ENCODE peak calls at places on chromosomes 11 and 22, in six cellular contexts. H is stomach, O is coronary artery, P is GM12865, R is fibroblast of the aortic adventitia, Y is AG09309. I is an unnamed sample.

GRCh38 chr11:70885281-70885680 is 367.1 kb downstream of the SHANK2 start:
- DNase-seq in H (no peak), O (no peak), P (no peak), R (no peak), Y (no peak), I (no peak)

GRCh38 chr22:39598017-39598965 is 27.7 kb downstream of the CACNA1I start:
- DNase-seq in H (peak), O (no peak), P (no peak), R (no peak), Y (no peak), I (no peak)

GRCh38 chr11:70141490-70142014 is 61.5 kb upstream of the FADD start:
- DNase-seq in H (no peak), O (no peak), P (no peak), R (no peak), Y (no peak), I (no peak)

GRCh38 chr11:7683571-7683970 is 10.3 kb upstream of the CYB5R2 start:
- DNase-seq in H (no peak), O (no peak), P (no peak), R (no peak), Y (no peak), I (no peak)

GRCh38 chr11:118067006-118067405 is 9.9 kb upstream of the TMPRSS4 start:
- DNase-seq in H (no peak), O (no peak), P (no peak), R (no peak), Y (no peak), I (no peak)

GRCh38 chr11:88231894-88232482 is 56.7 kb upstream of the RAB38 start:
- DNase-seq in H (no peak), O (no peak), P (peak), R (peak), Y (peak), I (peak)

GRCh38 chr22:31346733-31347250 is 646 bp upstream of the PATZ1 start:
- DNase-seq in H (peak), O (no peak), P (peak), R (peak), Y (no peak), I (no peak)

GRCh38 chr22:50670513-50670912 is 2.1 kb upstream of the SHANK3 start:
- DNase-seq in H (no peak), O (peak), P (no peak), R (no peak), Y (no peak), I (no peak)

GRCh38 chr11:105189586-105189985 is 50.0 kb upstream of the CARD18 start:
- DNase-seq in H (no peak), O (no peak), P (no peak), R (peak), Y (no peak), I (peak)

GRCh38 chr11:107752954-107753822 is 41.3 kb upstream of the SLN start:
- DNase-seq in H (no peak), O (no peak), P (no peak), R (no peak), Y (no peak), I (peak)

DNA sequence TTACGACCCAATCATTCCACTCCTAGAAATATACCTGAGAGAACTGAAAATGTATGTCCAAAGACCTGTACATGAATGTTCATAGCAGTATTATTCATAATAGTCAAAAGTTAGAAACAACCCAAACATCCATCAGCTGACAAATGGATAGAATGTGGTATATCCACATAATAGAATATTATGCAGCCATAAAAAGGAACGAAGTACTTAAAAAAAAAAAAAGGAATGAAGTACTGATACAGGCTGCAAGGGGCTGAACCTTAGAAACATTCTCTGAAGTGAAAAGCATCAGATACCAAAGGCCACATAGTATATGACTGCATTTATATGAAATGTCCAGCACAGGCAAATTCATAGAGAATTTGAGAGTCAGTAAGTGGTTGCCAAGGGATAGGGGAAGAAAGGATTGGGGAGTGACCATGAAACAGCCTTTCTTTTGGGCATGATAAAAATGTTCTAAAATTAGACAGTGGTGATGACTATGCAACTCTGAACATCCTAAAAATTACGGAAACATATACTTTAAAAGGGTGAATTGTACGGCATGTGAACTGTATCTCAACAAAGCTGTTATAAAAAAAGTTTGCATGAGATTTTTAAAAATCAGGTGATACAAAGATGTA is 1.8 kb downstream of the TPST2 start:
- DNase-seq in H (no peak), O (no peak), P (no peak), R (peak), Y (no peak), I (peak)
- H3K4me3 ChIP-seq in H (no peak), O (no peak), P (no peak), R (no peak), Y (no peak), I (no peak)

GRCh38 chr11:64652586-64653387 is 61.8 kb downstream of the SLC22A12 start:
- DNase-seq in H (peak), O (no peak), P (peak), R (peak), Y (peak), I (peak)
- TF ChIP-seq CTCF in H (peak), O (peak), P (peak), R (peak), Y (peak), I (peak)

GRCh38 chr11:31815743-31816466 is 4.8 kb upstream of the PAX6 start:
- DNase-seq in H (no peak), O (no peak), P (no peak), R (no peak), Y (no peak), I (no peak)

GRCh38 chr11:31817621-31818493 is 6.7 kb upstream of the PAX6 start:
- DNase-seq in H (no peak), O (no peak), P (no peak), R (no peak), Y (no peak), I (no peak)

GRCh38 chr11:31816467-31817053 is 5.4 kb upstream of the PAX6 start:
- DNase-seq in H (no peak), O (no peak), P (no peak), R (no peak), Y (no peak), I (no peak)

GRCh38 chr11:31818874-31819331 is 7.8 kb upstream of the PAX6 start:
- DNase-seq in H (no peak), O (no peak), P (no peak), R (no peak), Y (no peak), I (no peak)

GRCh38 chr11:31817054-31817620 is 6.0 kb upstream of the PAX6 start:
- DNase-seq in H (no peak), O (no peak), P (no peak), R (no peak), Y (no peak), I (no peak)
- H3K4me3 ChIP-seq in H (peak), O (peak), P (no peak), R (peak), Y (no peak), I (peak)

GRCh38 chr11:2316963-2317244 is 15.1 kb downstream of the TSPAN32 start:
- DNase-seq in H (peak), O (no peak), P (no peak), R (no peak), Y (no peak), I (no peak)
- TF ChIP-seq CTCF in H (no peak), O (no peak), P (no peak), R (no peak), Y (no peak), I (no peak)